ENCODE peak calls at places on chromosomes 5 and 9, in nine cellular contexts. O is H9, F is lower lobe of right lung, R is keratinocyte, U is OCI-LY7, K is gastrocnemius medialis, Z is RWPE1, E is GM12865, L is B cell. Y is an unnamed sample.

GRCh38 chr5:1666812-1667588 is 132.6 kb downstream of the MRPL36 start:
- DNase-seq in K (no peak), U (peak), O (peak), F (no peak), L (peak), E (no peak), Z (peak), R (no peak), Y (no peak)

GRCh38 chr5:68178579-68178978 is 37.0 kb upstream of the PIK3R1 start:
- DNase-seq in F (no peak), L (no peak), U (no peak), R (peak), K (no peak), Z (peak), E (no peak), O (no peak), Y (no peak)

GRCh38 chr5:41925555-41925946 is 470 bp downstream of the FBXO4 start:
- DNase-seq in R (no peak), F (no peak), K (peak), O (no peak), U (no peak), Z (peak), E (peak), L (no peak), Y (peak)

GRCh38 chr5:79200573-79201183 is 35.3 kb upstream of the JMY start:
- DNase-seq in E (peak), U (peak), K (no peak), F (no peak), R (no peak), Z (peak), L (no peak), O (no peak), Y (no peak)

GRCh38 chr5:137206030-137206715 is 293.0 kb downstream of the SPOCK1 start:
- DNase-seq in R (no peak), O (no peak), E (no peak), U (no peak), K (no peak), Z (no peak), F (peak), L (no peak), Y (no peak)

GRCh38 chr5:57802131-57802530 is 319.5 kb upstream of the ACTBL2 start:
- DNase-seq in O (no peak), U (no peak), K (no peak), E (no peak), Z (no peak), L (no peak), F (no peak), R (no peak), Y (no peak)

GRCh38 chr9:86376016-86376415 is 21.8 kb upstream of the TUT7 start:
- DNase-seq in U (no peak), Z (no peak), K (no peak), O (no peak), E (no peak), F (no peak), R (no peak), L (no peak), Y (no peak)

GRCh38 chr9:124392855-124393460 is 22.3 kb downstream of the PSMB7 start:
- DNase-seq in O (peak), U (peak), K (no peak), Z (peak), R (peak), E (no peak), L (no peak), F (no peak), Y (no peak)

GRCh38 chr9:135240871-135241311 is 153.4 kb downstream of the OLFM1 start:
- DNase-seq in Z (no peak), O (no peak), E (no peak), K (no peak), L (no peak), F (peak), U (no peak), R (no peak), Y (peak)

GRCh38 chr5:94785111-94785510 is 166.6 kb downstream of the SLF1 start:
- DNase-seq in K (no peak), L (no peak), U (peak), R (no peak), Z (no peak), F (no peak), O (no peak), E (no peak), Y (no peak)
- TF ChIP-seq CTCF in K (no peak), L (no peak), U (peak), R (no peak), Z (peak), F (no peak), O (peak), E (no peak), Y (no peak)

GRCh38 chr5:82259172-82259800 is 18.9 kb downstream of the RPS23 start:
- DNase-seq in F (no peak), R (no peak), L (no peak), U (peak), O (no peak), Z (peak), K (no peak), E (no peak), Y (no peak)

GRCh38 chr5:82257729-82258128 is 20.4 kb downstream of the RPS23 start:
- DNase-seq in E (no peak), U (no peak), O (no peak), K (no peak), Z (no peak), F (no peak), R (no peak), L (no peak), Y (no peak)

GRCh38 chr5:82255844-82256243 is 22.3 kb downstream of the RPS23 start:
- DNase-seq in Z (no peak), K (no peak), E (no peak), L (no peak), R (no peak), O (no peak), F (no peak), U (no peak), Y (no peak)

GRCh38 chr5:82252744-82253143 is 25.4 kb downstream of the RPS23 start:
- DNase-seq in F (no peak), Z (no peak), O (no peak), R (no peak), U (no peak), E (no peak), K (no peak), L (no peak), Y (no peak)

GRCh38 chr5:82257247-82257646 is 20.9 kb downstream of the RPS23 start:
- DNase-seq in O (no peak), U (no peak), F (no peak), Z (no peak), K (no peak), E (no peak), R (no peak), L (no peak), Y (no peak)
- TF ChIP-seq CTCF in O (peak), U (no peak), F (no peak), Z (no peak), K (no peak), E (no peak), R (no peak), L (no peak), Y (no peak)

GRCh38 chr5:20554001-20554400 is 566.0 kb upstream of the CDH18 start:
- DNase-seq in R (no peak), K (no peak), L (no peak), Z (no peak), E (no peak), O (no peak), F (no peak), U (no peak), Y (no peak)

GRCh38 chr5:20559845-20560244 is 571.8 kb upstream of the CDH18 start:
- DNase-seq in L (no peak), F (no peak), Z (no peak), O (no peak), U (no peak), K (no peak), E (no peak), R (no peak), Y (no peak)

GRCh38 chr5:20556364-20556763 is 568.4 kb upstream of the CDH18 start:
- DNase-seq in L (no peak), F (no peak), E (no peak), R (no peak), Z (peak), K (no peak), O (no peak), U (no peak), Y (no peak)

GRCh38 chr5:20555034-20555433 is 567.0 kb upstream of the CDH18 start:
- DNase-seq in U (no peak), E (no peak), Z (no peak), R (no peak), K (no peak), O (no peak), F (no peak), L (no peak), Y (no peak)
- TF ChIP-seq CTCF in U (no peak), E (no peak), Z (no peak), R (no peak), K (no peak), O (peak), F (no peak), L (no peak), Y (no peak)

DNA sequence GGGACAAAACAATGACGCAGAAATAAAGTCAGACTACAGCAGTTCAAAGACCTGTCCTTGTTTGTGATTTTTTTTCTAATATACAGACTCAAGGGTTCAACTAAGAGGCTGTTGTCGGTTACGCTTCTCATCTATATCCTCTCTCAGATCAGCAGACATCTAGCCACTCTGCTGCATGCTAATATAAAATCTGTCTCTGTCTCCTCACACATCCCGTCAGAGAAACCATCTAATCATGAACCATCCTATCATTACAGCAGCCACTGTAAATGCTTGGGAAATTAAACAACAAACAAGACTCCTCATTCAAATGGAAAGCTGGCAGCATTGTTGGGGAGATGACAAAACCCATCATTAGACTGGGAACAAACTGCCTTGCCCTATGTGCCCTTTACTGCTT is 94.9 kb downstream of the SEMA5A start:
- DNase-seq in L (no peak), E (no peak), U (no peak), R (no peak), K (no peak), F (no peak), O (no peak), Z (no peak), Y (no peak)
- TF ChIP-seq CTCF in L (no peak), E (no peak), U (no peak), R (no peak), K (no peak), F (no peak), O (no peak), Z (no peak), Y (no peak)

GRCh38 chr9:133375724-133376654 is at the start of the genes STKLD1 and SURF4:
- DNase-seq in E (peak), Z (peak), R (no peak), L (peak), K (peak), U (peak), F (peak), O (peak), Y (peak)
- TF ChIP-seq CTCF in E (no peak), Z (no peak), R (no peak), L (no peak), K (peak), U (no peak), F (no peak), O (no peak), Y (no peak)

DNA sequence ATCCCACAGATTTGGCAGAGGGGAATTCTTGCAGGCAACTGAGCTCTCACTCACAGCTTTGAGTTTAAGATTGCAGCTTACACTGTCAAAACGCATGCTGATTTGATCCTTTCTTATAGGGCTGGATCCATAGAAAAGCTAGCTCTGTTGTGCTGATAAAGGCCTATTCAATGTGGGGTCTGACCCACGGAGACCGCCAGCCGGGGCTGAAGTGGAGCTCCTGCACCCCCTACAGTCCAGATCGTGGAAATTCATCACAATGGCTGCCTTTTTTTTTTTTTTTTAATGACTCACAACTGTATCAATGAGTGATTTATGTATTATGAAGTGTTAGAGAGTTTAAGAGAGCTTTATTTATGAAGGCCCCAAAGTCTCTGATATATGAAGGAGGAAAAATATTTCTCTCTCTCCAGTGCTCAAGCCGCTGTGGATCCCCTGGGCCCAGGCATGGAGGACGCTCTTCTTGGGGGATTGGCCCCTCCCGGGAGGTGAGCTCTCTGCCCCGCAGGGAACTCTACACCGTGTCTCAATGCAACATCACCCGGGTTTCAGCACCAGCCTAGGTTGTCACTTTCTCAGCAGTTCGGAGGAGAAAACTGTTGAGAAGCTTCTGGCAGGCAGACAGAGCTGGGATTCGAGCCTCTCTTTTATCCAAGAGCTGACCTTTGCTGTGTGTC is 700.2 kb downstream of the IRX1 start:
- DNase-seq in L (no peak), O (peak), R (no peak), F (no peak), Z (no peak), E (no peak), K (no peak), U (no peak), Y (no peak)
- TF ChIP-seq CTCF in L (no peak), O (peak), R (peak), F (peak), Z (no peak), E (no peak), K (no peak), U (peak), Y (no peak)

Y was measured in right lobe of liver.